ENCODE peak calls at places on chromosomes 1 and 21, in five cellular contexts. One of them, this sample, is unnamed.

GRCh38 chr1:102879439-102879993 is 228.8 kb downstream of the COL11A1 start:
- DNase-seq in H9: no peak
- DNase-seq in H1: no peak
- DNase-seq in mesenchymal stem cell: peak
- DNase-seq in trophoblast cell: peak
- DNase-seq in this sample: no peak

GRCh38 chr21:42229676-42230075 is 10.7 kb downstream of the ABCG1 start:
- DNase-seq in H9: no peak
- DNase-seq in H1: no peak
- DNase-seq in mesenchymal stem cell: no peak
- DNase-seq in trophoblast cell: no peak
- DNase-seq in this sample: no peak

GRCh38 chr1:79117376-79117775 is 110.8 kb upstream of the ADGRL4 start:
- DNase-seq in H9: no peak
- DNase-seq in H1: no peak
- DNase-seq in mesenchymal stem cell: no peak
- DNase-seq in trophoblast cell: no peak
- DNase-seq in this sample: no peak

GRCh38 chr1:203290261-203291089 is 14.8 kb upstream of the BTG2 start:
- DNase-seq in H9: peak
- DNase-seq in H1: peak
- DNase-seq in mesenchymal stem cell: peak
- DNase-seq in trophoblast cell: peak
- DNase-seq in this sample: peak

GRCh38 chr21:27423073-27423472 is 456.2 kb upstream of the ADAMTS5 start:
- DNase-seq in H9: no peak
- DNase-seq in H1: no peak
- DNase-seq in mesenchymal stem cell: peak
- DNase-seq in trophoblast cell: peak
- DNase-seq in this sample: no peak

GRCh38 chr1:161100534-161100933 is 2.4 kb downstream of the KLHDC9 start:
- DNase-seq in H9: no peak
- DNase-seq in H1: no peak
- DNase-seq in mesenchymal stem cell: no peak
- DNase-seq in trophoblast cell: no peak
- DNase-seq in this sample: no peak

GRCh38 chr1:85311818-85312217 is 35.4 kb upstream of the BCL10 start:
- DNase-seq in H9: no peak
- DNase-seq in H1: no peak
- DNase-seq in mesenchymal stem cell: no peak
- DNase-seq in trophoblast cell: no peak
- DNase-seq in this sample: no peak

GRCh38 chr21:34533938-34534337 is 21.9 kb upstream of the KCNE1 start:
- DNase-seq in H9: no peak
- DNase-seq in H1: no peak
- DNase-seq in mesenchymal stem cell: no peak
- DNase-seq in trophoblast cell: no peak
- DNase-seq in this sample: no peak

GRCh38 chr1:246110343-246111219 is 396.5 kb downstream of the SMYD3 start:
- DNase-seq in H9: no peak
- DNase-seq in H1: no peak
- DNase-seq in mesenchymal stem cell: peak
- DNase-seq in trophoblast cell: no peak
- DNase-seq in this sample: no peak

GRCh38 chr21:32612075-32612998 is at the start of gene CFAP298:
- DNase-seq in H9: peak
- DNase-seq in H1: peak
- DNase-seq in mesenchymal stem cell: peak
- DNase-seq in trophoblast cell: peak
- DNase-seq in this sample: peak
- H2BK12ac ChIP-seq in H9: no peak
- H2BK12ac ChIP-seq in H1: no peak
- H2BK12ac ChIP-seq in mesenchymal stem cell: peak
- H2BK12ac ChIP-seq in trophoblast cell: no peak
- H2BK12ac ChIP-seq in this sample: no peak

GRCh38 chr1:173295391-173295790 is 88.3 kb upstream of the TNFSF4 start:
- DNase-seq in H9: no peak
- DNase-seq in H1: no peak
- DNase-seq in mesenchymal stem cell: peak
- DNase-seq in trophoblast cell: no peak
- DNase-seq in this sample: no peak
- H2BK12ac ChIP-seq in H9: no peak
- H2BK12ac ChIP-seq in H1: no peak
- H2BK12ac ChIP-seq in mesenchymal stem cell: no peak
- H2BK12ac ChIP-seq in trophoblast cell: no peak
- H2BK12ac ChIP-seq in this sample: no peak

DNA sequence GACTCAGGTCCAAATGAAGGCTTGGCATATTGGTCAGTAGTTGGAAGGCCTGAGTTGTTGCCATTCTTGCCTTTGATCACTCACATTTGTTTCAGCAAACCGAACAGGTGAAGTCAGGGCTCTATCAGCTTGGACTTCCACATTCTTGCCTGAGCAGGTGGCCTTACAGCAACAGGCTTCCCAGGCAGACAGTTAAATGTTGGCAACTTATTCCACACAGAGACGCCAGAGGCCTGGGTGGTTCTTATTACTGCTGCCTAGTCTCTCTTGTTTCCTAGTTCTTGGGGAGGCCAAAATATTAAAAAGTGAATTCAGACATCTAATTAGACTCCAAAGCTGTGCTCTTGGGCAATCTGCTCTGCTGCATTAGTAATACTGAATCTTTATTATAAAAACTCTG is 36.5 kb downstream of the XCL2 start:
- DNase-seq in H9: no peak
- DNase-seq in H1: no peak
- DNase-seq in mesenchymal stem cell: no peak
- DNase-seq in trophoblast cell: no peak
- DNase-seq in this sample: no peak
- H2BK12ac ChIP-seq in H9: no peak
- H2BK12ac ChIP-seq in H1: no peak
- H2BK12ac ChIP-seq in mesenchymal stem cell: no peak
- H2BK12ac ChIP-seq in trophoblast cell: no peak
- H2BK12ac ChIP-seq in this sample: no peak

DNA sequence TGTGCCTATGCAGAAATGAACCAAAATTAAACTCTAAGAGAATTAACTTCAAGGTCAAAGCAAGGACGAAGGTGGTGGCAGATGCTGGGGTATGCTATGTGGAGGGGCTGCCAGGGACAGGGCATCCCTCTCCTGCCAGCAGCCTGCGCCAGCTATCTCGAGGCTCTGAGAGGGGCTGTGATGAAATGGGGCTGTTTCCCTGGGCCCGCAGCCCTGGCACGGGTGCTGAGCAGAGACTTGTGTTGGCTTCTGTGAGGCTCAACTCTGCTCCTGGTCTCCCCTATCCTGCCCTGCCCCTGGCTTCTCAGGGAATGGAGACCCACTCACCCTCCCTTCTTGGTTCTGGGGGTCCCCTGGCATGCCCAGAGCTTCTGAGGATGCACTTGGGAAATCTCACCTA is 41.9 kb upstream of the TIAM1 start:
- DNase-seq in H9: no peak
- DNase-seq in H1: no peak
- DNase-seq in mesenchymal stem cell: no peak
- DNase-seq in trophoblast cell: no peak
- DNase-seq in this sample: no peak
- H2BK12ac ChIP-seq in H9: no peak
- H2BK12ac ChIP-seq in H1: no peak
- H2BK12ac ChIP-seq in mesenchymal stem cell: no peak
- H2BK12ac ChIP-seq in trophoblast cell: no peak
- H2BK12ac ChIP-seq in this sample: no peak

This sample was measured in neuronal stem cell.